ENCODE peak calls at places on chromosomes 11 and 22, in ten cellular contexts. E, P, O, Y, B, C, Q, V, A and H are unnamed samples.

GRCh38 chr22:44526431-44527115 is 28.5 kb upstream of the RTL6 start:
- DNase-seq in C (no peak), O (peak), Q (no peak), E (no peak), V (no peak), P (no peak), A (no peak), Y (no peak), B (no peak), H (no peak)

GRCh38 chr11:20670932-20671403 is 1.6 kb downstream of the NELL1 start:
- DNase-seq in O (no peak), Q (no peak), P (no peak), V (no peak), Y (no peak), C (no peak), A (no peak), E (no peak), B (no peak), H (no peak)

GRCh38 chr11:2990617-2991476 is 1.3 kb downstream of the NAP1L4 start:
- DNase-seq in A (no peak), B (no peak), P (peak), Q (no peak), O (no peak), E (no peak), Y (peak), C (peak), V (no peak), H (no peak)

GRCh38 chr11:128193633-128194032 is 393.7 kb downstream of the ETS1 start:
- DNase-seq in B (no peak), O (no peak), E (no peak), A (no peak), Q (no peak), V (no peak), P (no peak), C (no peak), Y (no peak), H (no peak)

GRCh38 chr22:17964647-17965046 is 59.7 kb downstream of the MICAL3 start:
- DNase-seq in C (peak), Y (no peak), A (peak), Q (no peak), E (no peak), O (no peak), P (no peak), B (no peak), V (no peak), H (no peak)

GRCh38 chr11:103370076-103370475 is 260.9 kb downstream of the DYNC2H1 start:
- DNase-seq in P (no peak), E (no peak), B (no peak), C (no peak), O (no peak), V (no peak), Y (no peak), Q (no peak), A (no peak), H (no peak)

GRCh38 chr11:2995091-2995561 is 3.0 kb upstream of the NAP1L4 start:
- DNase-seq in C (no peak), V (no peak), O (no peak), P (no peak), Y (no peak), B (no peak), A (no peak), Q (no peak), E (no peak), H (no peak)

GRCh38 chr11:104946907-104947306 is 21.5 kb downstream of the CASP4 start:
- DNase-seq in A (peak), V (peak), O (no peak), E (no peak), P (peak), C (peak), Y (no peak), B (no peak), Q (peak), H (peak)

GRCh38 chr22:42635531-42635930 is 4.9 kb downstream of the ATP5MGL start:
- DNase-seq in A (no peak), Y (peak), B (no peak), Q (peak), V (peak), E (peak), O (no peak), C (no peak), P (peak), H (peak)

DNA sequence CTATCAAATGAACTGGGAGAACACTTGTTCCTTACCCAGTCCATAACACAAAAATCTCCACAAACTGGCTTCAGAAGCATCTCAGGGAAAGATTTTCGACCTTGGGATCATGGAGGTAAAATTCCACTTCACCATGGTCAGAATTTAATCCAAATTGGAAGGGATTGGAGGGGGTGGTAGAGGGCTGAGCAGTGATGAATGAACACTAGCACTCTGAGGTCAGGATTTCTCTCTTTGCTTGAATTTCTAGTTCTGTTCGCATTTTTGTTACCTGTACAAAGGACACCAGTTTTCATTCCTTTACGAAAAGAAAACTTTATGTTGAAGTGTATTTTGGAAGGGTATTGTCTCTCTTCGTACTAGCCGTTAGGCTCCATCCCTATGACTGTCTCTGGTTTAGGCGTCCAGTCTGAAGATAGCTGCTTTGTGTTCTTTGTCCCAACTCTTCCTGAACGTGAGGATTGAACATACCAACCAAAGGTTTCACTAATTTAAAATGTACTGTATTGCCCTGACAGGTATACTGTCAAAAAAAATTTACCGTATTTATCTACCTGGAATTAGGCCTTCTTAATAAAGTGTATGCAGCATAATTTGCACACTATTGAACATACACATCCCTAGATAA is 749 bp downstream of the GRAP2 start:
- DNase-seq in Q (no peak), P (no peak), C (no peak), B (no peak), A (no peak), V (no peak), O (no peak), E (no peak), Y (no peak), H (no peak)
- H3K4me3 ChIP-seq in Q (no peak), P (no peak), C (peak), B (peak), A (peak), V (no peak), O (peak), E (no peak), Y (no peak), H (no peak)

GRCh38 chr11:67255864-67256263 is 10.4 kb upstream of the GRK2 start:
- DNase-seq in Q (no peak), Y (no peak), V (no peak), A (no peak), P (no peak), B (no peak), C (no peak), E (no peak), O (no peak), H (no peak)
- TF ChIP-seq CTCF in Q (no peak), Y (no peak), V (no peak), A (no peak), P (no peak), B (no peak), C (no peak), E (no peak), O (no peak), H (no peak)

DNA sequence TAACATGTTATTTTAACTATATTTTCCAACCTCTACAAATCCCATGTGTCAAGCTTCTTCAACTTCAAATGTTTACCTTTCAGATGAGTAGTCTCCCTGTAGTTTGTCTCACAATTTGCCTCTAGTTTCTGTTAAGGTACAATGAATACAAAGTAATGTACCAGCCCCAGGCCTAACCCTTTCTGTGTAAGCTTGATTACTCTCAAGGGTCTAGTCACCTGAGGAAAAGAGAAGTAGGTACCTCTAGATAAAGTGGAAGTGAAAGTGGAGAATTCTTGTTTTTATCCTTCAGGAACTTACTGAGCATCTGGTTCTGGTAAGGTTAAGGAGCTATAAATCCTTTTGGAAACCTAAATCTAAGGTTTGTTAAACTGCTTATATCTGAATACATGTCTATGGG is at the start of gene OR51A7:
- DNase-seq in V (no peak), O (no peak), A (no peak), P (no peak), B (no peak), E (no peak), Y (no peak), C (no peak), Q (no peak), H (no peak)
- H3K4me3 ChIP-seq in V (no peak), O (no peak), A (no peak), P (no peak), B (no peak), E (no peak), Y (no peak), C (no peak), Q (no peak), H (no peak)

DNA sequence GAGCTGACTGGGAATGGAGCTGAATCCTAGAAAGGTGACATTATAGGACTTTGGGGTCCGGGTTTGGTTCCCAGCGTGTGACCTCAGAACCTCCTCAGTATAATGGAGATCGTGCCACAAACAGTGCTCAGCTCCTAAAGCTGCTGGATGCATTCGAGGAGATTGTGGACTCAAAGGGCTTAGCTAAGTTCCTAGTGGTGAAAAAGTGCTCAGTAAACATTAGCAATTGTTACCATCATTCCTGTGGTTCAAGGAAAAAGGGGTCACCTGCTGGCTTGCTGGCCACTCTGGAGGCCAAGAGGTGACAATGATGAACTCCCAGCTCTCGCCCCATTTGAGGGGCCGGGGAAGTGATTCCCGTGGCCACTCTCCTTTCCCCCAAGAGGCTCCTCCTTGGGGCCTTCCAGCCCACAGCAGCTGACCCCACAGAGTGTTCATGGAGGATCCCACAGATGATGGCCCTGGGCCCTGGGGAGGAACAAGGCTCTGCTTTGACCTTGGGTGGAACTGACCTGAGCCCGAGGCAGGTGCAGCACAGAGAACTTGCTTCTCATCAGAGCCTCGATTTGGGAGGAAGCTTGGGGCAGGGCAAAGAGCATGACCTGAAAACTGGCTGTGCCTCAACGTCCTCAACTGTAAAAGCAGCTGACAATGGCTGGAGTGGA is 40.1 kb downstream of the TRIM29 start:
- DNase-seq in Y (no peak), A (no peak), P (no peak), E (no peak), V (no peak), B (no peak), O (peak), Q (no peak), C (no peak), H (no peak)
- TF ChIP-seq CTCF in Y (no peak), A (no peak), P (no peak), E (no peak), V (no peak), B (no peak), O (no peak), Q (no peak), C (no peak), H (no peak)

GRCh38 chr11:1387961-1388762 is 1.6 kb upstream of the BRSK2 start:
- DNase-seq in A (no peak), B (peak), Y (peak), O (no peak), C (no peak), E (no peak), Q (no peak), V (no peak), P (no peak), H (no peak)
- H3K4me3 ChIP-seq in A (no peak), B (no peak), Y (no peak), O (no peak), C (no peak), E (no peak), Q (no peak), V (no peak), P (no peak), H (no peak)

GRCh38 chr11:76838422-76839068 is 22.2 kb upstream of the ACER3 start:
- DNase-seq in O (no peak), A (no peak), B (no peak), P (no peak), V (peak), Y (no peak), Q (no peak), C (no peak), E (no peak), H (peak)

GRCh38 chr11:76835030-76835429 is 25.7 kb upstream of the ACER3 start:
- DNase-seq in P (no peak), B (no peak), A (no peak), Q (no peak), C (no peak), V (no peak), O (no peak), Y (no peak), E (no peak), H (no peak)

GRCh38 chr11:76837696-76838421 is 22.9 kb upstream of the ACER3 start:
- DNase-seq in P (no peak), V (no peak), C (no peak), B (no peak), O (no peak), Q (no peak), A (no peak), Y (no peak), E (no peak), H (no peak)

GRCh38 chr11:76835928-76836612 is 24.6 kb upstream of the ACER3 start:
- DNase-seq in C (no peak), Q (peak), P (peak), A (no peak), V (peak), B (peak), E (peak), O (no peak), Y (peak), H (peak)

GRCh38 chr11:76836613-76837291 is 24.0 kb upstream of the ACER3 start:
- DNase-seq in V (no peak), Q (no peak), A (no peak), P (no peak), Y (peak), B (no peak), E (no peak), C (no peak), O (no peak), H (no peak)
- TF ChIP-seq CTCF in V (no peak), Q (peak), A (no peak), P (no peak), Y (no peak), B (no peak), E (peak), C (no peak), O (no peak), H (peak)

GRCh38 chr11:82754410-82754809 is 20.7 kb upstream of the FAM181B start:
- DNase-seq in B (no peak), A (no peak), E (no peak), Q (no peak), C (no peak), V (no peak), P (no peak), Y (no peak), O (no peak), H (no peak)

GRCh38 chr11:82756765-82757650 is 23.3 kb upstream of the FAM181B start:
- DNase-seq in Y (no peak), E (no peak), P (no peak), C (no peak), Q (no peak), O (no peak), A (no peak), V (no peak), B (no peak), H (no peak)

GRCh38 chr11:82759649-82760048 is 26.0 kb upstream of the FAM181B start:
- DNase-seq in E (no peak), B (no peak), C (no peak), Y (no peak), P (no peak), A (no peak), Q (no peak), O (no peak), V (no peak), H (no peak)

GRCh38 chr11:82752801-82753200 is 19.1 kb upstream of the FAM181B start:
- DNase-seq in C (no peak), V (no peak), A (no peak), E (no peak), Q (peak), B (no peak), P (no peak), O (no peak), Y (no peak), H (no peak)

DNA sequence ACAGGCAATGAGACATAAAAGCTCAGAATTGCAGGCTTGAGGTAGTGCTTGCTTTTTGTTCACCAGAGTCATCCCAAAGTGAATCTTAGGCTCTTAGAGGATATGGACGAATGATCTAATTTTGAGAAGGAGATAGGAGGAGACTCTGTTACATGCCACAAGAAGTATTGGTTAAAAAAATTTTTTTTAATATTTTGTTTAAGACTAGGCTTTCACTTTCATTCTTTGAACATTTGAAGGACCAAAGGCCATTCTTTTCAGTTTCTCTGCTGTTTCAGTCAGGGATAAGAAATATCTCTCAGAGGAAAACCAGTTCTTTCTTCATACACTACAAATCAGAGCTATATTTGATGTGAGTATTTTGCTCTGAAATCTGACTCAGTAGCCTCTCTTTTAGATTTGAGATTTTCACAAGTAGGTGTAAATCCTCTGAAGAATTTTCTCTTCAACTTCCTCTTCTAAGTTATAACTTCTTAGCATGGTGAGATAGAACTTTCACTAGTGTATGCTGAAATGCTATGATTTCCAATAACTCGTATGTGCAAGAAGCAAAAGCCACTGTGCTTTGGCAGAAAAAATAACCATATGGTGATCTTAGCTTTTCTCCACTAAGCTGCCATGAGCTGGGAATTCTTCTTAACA is 24.1 kb upstream of the FAM181B start:
- DNase-seq in P (no peak), B (no peak), Y (no peak), Q (no peak), A (no peak), O (no peak), C (no peak), E (no peak), V (no peak), H (no peak)
- H3K4me3 ChIP-seq in P (no peak), B (no peak), Y (no peak), Q (no peak), A (peak), O (no peak), C (no peak), E (no peak), V (no peak), H (no peak)

GRCh38 chr22:39545310-39546063 is 12.9 kb upstream of the RPS19BP1 start:
- DNase-seq in Q (no peak), P (no peak), Y (peak), E (no peak), V (peak), A (no peak), B (no peak), O (no peak), C (no peak), H (peak)

GRCh38 chr22:39547587-39547947 is 15.0 kb upstream of the RPS19BP1 start:
- DNase-seq in A (no peak), Y (no peak), O (no peak), P (no peak), V (no peak), C (no peak), B (no peak), Q (no peak), E (no peak), H (no peak)

GRCh38 chr22:39546889-39547586 is 14.5 kb upstream of the RPS19BP1 start:
- DNase-seq in B (no peak), P (no peak), C (no peak), A (no peak), Q (no peak), Y (no peak), E (no peak), V (no peak), O (no peak), H (no peak)

GRCh38 chr22:39546064-39546365 is 13.5 kb upstream of the RPS19BP1 start:
- DNase-seq in E (no peak), Y (no peak), A (no peak), P (no peak), V (no peak), C (no peak), Q (no peak), O (no peak), B (no peak), H (no peak)

GRCh38 chr22:39543095-39543494 is 10.5 kb upstream of the RPS19BP1 start:
- DNase-seq in Y (no peak), P (no peak), V (peak), C (peak), E (no peak), Q (no peak), B (no peak), O (no peak), A (no peak), H (peak)
- TF ChIP-seq CTCF in Y (no peak), P (peak), V (peak), C (peak), E (peak), Q (peak), B (no peak), O (peak), A (peak), H (peak)

DNA sequence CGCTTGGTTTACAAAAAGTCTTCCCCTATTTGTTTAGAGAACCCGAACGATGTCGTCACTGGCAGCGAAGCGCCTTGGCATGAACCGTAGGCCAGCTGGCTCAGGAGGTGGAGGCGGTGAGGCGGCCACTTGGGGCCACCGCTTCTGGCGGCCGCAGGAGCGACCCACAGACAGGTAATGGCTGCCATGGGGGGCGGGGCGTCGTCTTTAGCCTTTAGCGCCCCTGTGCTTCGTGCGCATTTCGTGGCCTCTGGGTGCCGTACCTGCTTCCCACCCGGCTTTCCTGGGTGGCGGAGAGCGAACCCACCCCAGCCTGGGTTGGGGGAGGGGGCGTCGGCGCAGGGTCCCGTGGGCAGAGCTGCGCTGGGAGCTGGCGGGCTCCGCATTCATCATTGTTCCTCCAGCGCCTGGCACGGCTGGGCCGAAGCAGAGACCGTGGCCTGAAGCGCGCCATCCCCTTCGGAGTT is 470 bp upstream of the OSBP2 start:
- DNase-seq in Y (peak), C (peak), P (peak), Q (peak), A (peak), E (no peak), O (peak), B (peak), V (peak), H (no peak)
- H3K4me3 ChIP-seq in Y (peak), C (peak), P (peak), Q (peak), A (peak), E (peak), O (peak), B (peak), V (peak), H (peak)